ENCODE peak calls at places on chromosomes 11 and 22, in six cellular contexts. C is activated gamma-delta T cell treated with anti-CD3 and anti-CD28 coated beads, Interleukin-2, amount 50 U/mL, for 16 hours; V is non-pigmented ciliary epithelial cell; Z is effector memory CD8-positive, alpha-beta T cell; H is activated T-helper 1 cell treated with Interleukin-2 at 50 U/mL for 16 hours; Y is upper lobe of left lung. E is an unnamed sample.

GRCh38 chr11:60863550-60864521 is 3.5 kb upstream of the ZP1 start:
- DNase-seq in Y (peak), H (no peak), Z (no peak), V (no peak), C (no peak), E (no peak)

GRCh38 chr11:14446701-14447169 is 52.9 kb downstream of the COPB1 start:
- DNase-seq in H (no peak), Y (no peak), V (no peak), Z (no peak), C (no peak), E (no peak)

GRCh38 chr22:22576244-22576988 is 17.4 kb upstream of the PRAME start:
- DNase-seq in H (no peak), Y (no peak), C (peak), V (no peak), Z (peak), E (peak)

GRCh38 chr11:117980716-117981115 is 5.5 kb upstream of the IL10RA start:
- DNase-seq in V (no peak), Y (no peak), H (no peak), C (no peak), Z (no peak), E (no peak)

GRCh38 chr11:13767461-13767860 is 99.0 kb downstream of the FAR1 start:
- DNase-seq in C (no peak), Y (no peak), H (no peak), Z (no peak), V (no peak), E (no peak)

GRCh38 chr11:34830035-34830434 is 86.1 kb downstream of the APIP start:
- DNase-seq in C (no peak), V (no peak), H (no peak), Z (no peak), Y (no peak), E (no peak)

GRCh38 chr11:36010010-36010740 is 66.3 kb downstream of the LDLRAD3 start:
- DNase-seq in H (no peak), V (no peak), C (no peak), Y (no peak), Z (no peak), E (no peak)

GRCh38 chr11:93741882-93742226 is 382 bp downstream of the C11orf54 start:
- DNase-seq in Z (no peak), Y (peak), V (no peak), H (no peak), C (no peak), E (peak)

GRCh38 chr11:122917311-122917710 is 34.8 kb downstream of the JHY start:
- DNase-seq in C (no peak), Z (no peak), V (no peak), H (no peak), Y (peak), E (no peak)

GRCh38 chr11:80473562-80473961 is 1032.7 kb upstream of the TENM4 start:
- DNase-seq in C (no peak), Z (no peak), V (no peak), H (no peak), Y (no peak), E (peak)

GRCh38 chr22:44309137-44309536 is 3.6 kb downstream of the SHISAL1 start:
- DNase-seq in V (peak), H (no peak), Z (no peak), C (no peak), Y (no peak), E (no peak)

GRCh38 chr22:36022162-36022561 is 6.5 kb downstream of the RBFOX2 start:
- DNase-seq in C (no peak), V (no peak), H (no peak), Z (no peak), Y (no peak), E (no peak)

GRCh38 chr22:47202819-47203553 is 440.5 kb downstream of the TBC1D22A start:
- DNase-seq in Y (no peak), H (no peak), Z (no peak), V (no peak), C (no peak), E (no peak)

GRCh38 chr11:45737056-45737455 is 67.9 kb upstream of the SLC35C1 start:
- DNase-seq in H (no peak), Z (no peak), Y (no peak), C (no peak), V (no peak), E (no peak)

GRCh38 chr11:74749965-74750296 is 1.3 kb downstream of the RNF169 start:
- DNase-seq in C (no peak), Z (no peak), H (no peak), Y (no peak), V (no peak), E (no peak)

GRCh38 chr11:112795142-112795815 is 165.9 kb upstream of the NCAM1 start:
- DNase-seq in H (no peak), V (no peak), C (no peak), Y (no peak), Z (no peak), E (peak)

GRCh38 chr11:113613619-113614018 is 92.5 kb downstream of the TMPRSS5 start:
- DNase-seq in Y (no peak), Z (no peak), V (no peak), C (no peak), H (no peak), E (peak)

GRCh38 chr11:85423331-85423730 is 203.8 kb downstream of the DLG2 start:
- DNase-seq in Y (no peak), C (no peak), H (no peak), Z (no peak), V (no peak), E (no peak)

GRCh38 chr11:70312401-70313357 is 42.2 kb downstream of the PPFIA1 start:
- DNase-seq in Y (peak), C (no peak), V (no peak), H (no peak), Z (no peak), E (peak)

GRCh38 chr11:111539426-111540113 is 950 bp upstream of the LAYN start:
- DNase-seq in C (peak), H (no peak), V (no peak), Z (no peak), Y (no peak), E (no peak)

GRCh38 chr11:97389270-97389669 is 999.5 kb downstream of the JRKL start:
- DNase-seq in Y (no peak), Z (no peak), C (no peak), V (no peak), H (no peak), E (no peak)

GRCh38 chr11:117604349-117604995 is 192.5 kb downstream of the DSCAML1 start:
- DNase-seq in Z (no peak), C (no peak), Y (no peak), V (no peak), H (no peak), E (no peak)

GRCh38 chr22:19576460-19577421 is 52.5 kb upstream of the CLDN5 start:
- DNase-seq in H (peak), Y (peak), Z (no peak), V (no peak), C (peak), E (peak)

GRCh38 chr11:59901306-59901705 is 22.7 kb downstream of the OOSP3 start:
- DNase-seq in V (no peak), H (no peak), C (no peak), Y (no peak), Z (no peak), E (no peak)

GRCh38 chr11:62593434-62594044 is 2.2 kb upstream of the TUT1 start:
- DNase-seq in Z (peak), Y (peak), V (no peak), H (peak), C (peak), E (peak)

GRCh38 chr11:43532046-43532445 is 148.5 kb upstream of the HSD17B12 start:
- DNase-seq in V (no peak), Y (no peak), Z (no peak), C (no peak), H (no peak), E (no peak)

GRCh38 chr11:18692941-18693760 is 5.4 kb upstream of the TMEM86A start:
- DNase-seq in C (no peak), Y (no peak), H (no peak), Z (no peak), V (no peak), E (no peak)

GRCh38 chr22:29914991-29915390 is 32.0 kb downstream of the MTMR3 start:
- DNase-seq in V (no peak), Z (no peak), H (no peak), C (no peak), Y (no peak), E (no peak)

GRCh38 chr11:43582024-43582836 is 98.3 kb upstream of the HSD17B12 start:
- DNase-seq in V (no peak), Z (no peak), C (no peak), Y (no peak), H (no peak), E (peak)

GRCh38 chr11:99066609-99067008 is 45.9 kb downstream of the CNTN5 start:
- DNase-seq in Y (no peak), C (no peak), V (no peak), H (no peak), Z (no peak), E (peak)

GRCh38 chr22:25085930-25086901 is 113.4 kb upstream of the CRYBB3 start:
- DNase-seq in H (no peak), V (no peak), Y (no peak), C (no peak), Z (no peak), E (no peak)

GRCh38 chr11:96033054-96033453 is 109.1 kb upstream of the MTMR2 start:
- DNase-seq in Z (no peak), V (no peak), Y (no peak), C (no peak), H (no peak), E (no peak)

GRCh38 chr11:80542704-80543103 is 1101.9 kb upstream of the TENM4 start:
- DNase-seq in H (no peak), V (no peak), Z (no peak), C (no peak), Y (no peak), E (no peak)

GRCh38 chr11:73623651-73624050 is 22.7 kb upstream of the PLEKHB1 start:
- DNase-seq in V (no peak), Z (no peak), C (no peak), H (no peak), Y (peak), E (no peak)

GRCh38 chr11:8922691-8923090 is 10.1 kb downstream of the C11orf16 start:
- DNase-seq in H (no peak), C (no peak), V (no peak), Z (no peak), Y (no peak), E (no peak)

GRCh38 chr22:38050720-38051119 is 6.5 kb upstream of the PICK1 start:
- DNase-seq in Y (no peak), C (no peak), Z (no peak), V (no peak), H (no peak), E (no peak)

GRCh38 chr22:39204216-39204615 is 40.6 kb downstream of the PDGFB start:
- DNase-seq in C (no peak), V (no peak), Z (no peak), Y (no peak), H (no peak), E (no peak)

GRCh38 chr11:111069076-111069475 is 176.4 kb upstream of the POU2AF2 start:
- DNase-seq in Z (no peak), Y (no peak), C (no peak), V (no peak), H (no peak), E (peak)

GRCh38 chr11:126544311-126545056 is 189.0 kb downstream of the ST3GAL4 start:
- DNase-seq in V (no peak), Y (no peak), C (no peak), H (no peak), Z (no peak), E (peak)

E was measured in GM23338.